ENCODE peak calls at places on chromosome 1, in ten cellular contexts. S is Caco-2; F is iris pigment epithelial cell; A is pancreas; D is hepatic stellate cell; U is amniotic stem cell; E is RWPE1; H is stimulated activated CD8-positive, alpha-beta memory T cell treated with anti-CD3 and anti-CD28 coated beads, Interleukin-4, amount 100 ng/mL, for 24 hours; O is stimulated activated CD4-positive, alpha-beta T cell treated with anti-CD3 and anti-CD28 coated beads, Interleukin-2, amount 100 ng/mL, for 24 hours; Z is stomach. C is an unnamed sample.

GRCh38 chr1:226661965-226662364 is 77.1 kb downstream of the ITPKB start:
- DNase-seq in E (no peak), F (no peak), Z (no peak), U (no peak), H (no peak), D (no peak), O (no peak), S (no peak), A (no peak), C (no peak)

GRCh38 chr1:242004751-242005495 is 6.0 kb upstream of the MAP1LC3C start:
- DNase-seq in U (no peak), O (no peak), F (peak), E (no peak), S (peak), Z (no peak), H (no peak), D (no peak), A (no peak), C (no peak)

GRCh38 chr1:179025975-179026812 is 500 bp downstream of the FAM20B start:
- DNase-seq in A (peak), F (peak), E (peak), D (peak), U (no peak), O (peak), S (peak), H (peak), Z (peak), C (peak)

GRCh38 chr1:119713039-119713537 is 1.4 kb downstream of the PHGDH start:
- DNase-seq in E (no peak), S (no peak), U (no peak), O (no peak), F (peak), Z (no peak), A (no peak), H (no peak), D (no peak), C (no peak)

GRCh38 chr1:210731597-210731996 is 402.4 kb downstream of the KCNH1 start:
- DNase-seq in E (no peak), A (no peak), O (no peak), Z (no peak), S (no peak), D (no peak), F (no peak), H (no peak), U (no peak), C (no peak)

GRCh38 chr1:41356752-41357151 is 4.5 kb upstream of the FOXO6 start:
- DNase-seq in S (no peak), A (no peak), H (no peak), O (no peak), E (no peak), Z (no peak), F (no peak), U (no peak), D (no peak), C (no peak)

GRCh38 chr1:23960291-23960718 is 677 bp downstream of the PNRC2 start:
- DNase-seq in F (peak), E (no peak), A (no peak), O (no peak), H (no peak), S (no peak), D (no peak), Z (no peak), U (no peak), C (no peak)

GRCh38 chr1:178344513-178345077 is 152.2 kb downstream of the CLEC20A start:
- DNase-seq in U (peak), O (no peak), D (peak), Z (no peak), H (no peak), A (no peak), E (peak), S (no peak), F (peak), C (no peak)

GRCh38 chr1:8911416-8912309 is 33.2 kb upstream of the ENO1 start:
- DNase-seq in H (no peak), S (no peak), A (no peak), Z (no peak), U (no peak), F (peak), D (no peak), O (no peak), E (peak), C (no peak)

C was measured in ureter.